ENCODE peak calls at places on chromosome 4, in four cellular contexts. B is colonic mucosa, H is GM23338, K is fibroblast of pulmonary artery. T is an unnamed sample.

GRCh38 chr4:57083107-57083506 is 27.1 kb downstream of the IGFBP7 start:
- DNase-seq in K (peak; percentile 75), H (no peak), B (no peak), T (peak; percentile 66)

GRCh38 chr4:120694973-120695372 is 227.6 kb downstream of the PRDM5 start:
- DNase-seq in H (no peak), K (peak; percentile 88), B (peak; percentile 68), T (peak; percentile 90)

GRCh38 chr4:5710962-5711478 is at the start of gene EVC:
- DNase-seq in B (peak; percentile 68), H (peak; percentile 71), K (peak; percentile 79), T (no peak)

GRCh38 chr4:41323706-41324105 is 67.0 kb downstream of the UCHL1 start:
- DNase-seq in H (no peak), K (peak; percentile 22), B (no peak), T (peak; percentile 32)

GRCh38 chr4:6926081-6926480 is 16.5 kb downstream of the TBC1D14 start:
- DNase-seq in K (no peak), B (no peak), H (no peak), T (no peak)

GRCh38 chr4:120939693-120940092 is 17.2 kb upstream of the PRDM5 start:
- DNase-seq in B (no peak), H (no peak), K (no peak), T (no peak)

GRCh38 chr4:125832161-125832560 is 517.4 kb downstream of the FAT4 start:
- DNase-seq in H (no peak), K (no peak), B (no peak), T (no peak)

GRCh38 chr4:108337923-108338322 is 169.2 kb upstream of the LEF1 start:
- DNase-seq in H (no peak), B (no peak), K (no peak), T (peak; percentile 50)

GRCh38 chr4:96093563-96093962 is 253.7 kb downstream of the PDHA2 start:
- DNase-seq in H (no peak), K (no peak), B (no peak), T (no peak)

GRCh38 chr4:147173797-147174196 is 228.1 kb upstream of the TTC29 start:
- DNase-seq in B (no peak), K (no peak), H (no peak), T (no peak)

GRCh38 chr4:99965674-99966350 is 15.7 kb upstream of the H2AZ1 start:
- DNase-seq in H (no peak), K (no peak), B (no peak), T (peak; percentile 48)

GRCh38 chr4:186724861-186725419 is 1.3 kb upstream of the FAT1 start:
- DNase-seq in B (peak; percentile 46), K (peak; percentile 46), H (no peak), T (no peak)

GRCh38 chr4:185016101-185016940 is 2.0 kb upstream of the HELT start:
- DNase-seq in K (no peak), B (no peak), H (peak; percentile 55), T (no peak)

GRCh38 chr4:41749650-41750049 is 1.1 kb upstream of the PHOX2B start:
- DNase-seq in H (no peak), B (no peak), K (no peak), T (no peak)

GRCh38 chr4:27084685-27085356 is 224.2 kb downstream of the STIM2 start:
- DNase-seq in B (peak; percentile 18), H (peak; percentile 76), K (peak; percentile 14), T (peak; percentile 9)

GRCh38 chr4:88443486-88443885 is 13.4 kb upstream of the HERC5 start:
- DNase-seq in H (peak; percentile 57), B (no peak), K (no peak), T (no peak)

GRCh38 chr4:155241664-155242063 is 33.2 kb downstream of the NPY2R start:
- DNase-seq in H (no peak), B (no peak), K (no peak), T (no peak)

GRCh38 chr4:5051210-5051691 is at the start of gene STK32B:
- DNase-seq in H (peak; percentile 87), B (peak; percentile 43), K (peak; percentile 68), T (no peak)

GRCh38 chr4:99471896-99472295 is 36.8 kb upstream of the ADH7 start:
- DNase-seq in B (no peak), K (no peak), H (no peak), T (no peak)

GRCh38 chr4:38740303-38740702 is 42.5 kb downstream of the TLR10 start:
- DNase-seq in H (no peak), B (no peak), K (no peak), T (no peak)

GRCh38 chr4:152348670-152349069 is 187.2 kb downstream of the FBXW7 start:
- DNase-seq in H (peak; percentile 41), B (no peak), K (peak; percentile 7), T (no peak)

GRCh38 chr4:179625391-179625790 is 2183.2 kb upstream of the AGA start:
- DNase-seq in K (peak; percentile 26), H (no peak), B (no peak), T (peak; percentile 68)

GRCh38 chr4:186781032-186781917 is 57.6 kb upstream of the FAT1 start:
- DNase-seq in B (no peak), K (peak; percentile 74), H (no peak), T (no peak)

GRCh38 chr4:7375427-7375826 is 59.3 kb downstream of the PSAPL1 start:
- DNase-seq in K (no peak), B (no peak), H (no peak), T (no peak)

GRCh38 chr4:8228319-8229250 is 29.5 kb downstream of the SH3TC1 start:
- DNase-seq in K (peak; percentile 85), B (peak; percentile 67), H (no peak), T (no peak)

GRCh38 chr4:182918791-182919302 is 1.7 kb upstream of the DCTD start:
- DNase-seq in K (no peak), H (no peak), B (no peak), T (no peak)

GRCh38 chr4:146621-147020 is 22.3 kb downstream of the ZNF718 start:
- DNase-seq in H (no peak), B (no peak), K (no peak), T (no peak)

GRCh38 chr4:9762823-9763475 is 18.5 kb upstream of the DRD5 start:
- DNase-seq in K (peak; percentile 88), B (peak; percentile 73), H (peak; percentile 87), T (peak; percentile 3)

GRCh38 chr4:69896530-69897116 is 34.2 kb upstream of the CSN1S1 start:
- DNase-seq in H (peak; percentile 53), K (peak; percentile 54), B (no peak), T (no peak)

GRCh38 chr4:89724716-89725115 is 112.2 kb downstream of the SNCA start:
- DNase-seq in H (peak; percentile 47), B (no peak), K (peak; percentile 46), T (peak; percentile 30)

GRCh38 chr4:150950657-150951056 is 64.4 kb downstream of the LRBA start:
- DNase-seq in K (no peak), B (no peak), H (no peak), T (no peak)

GRCh38 chr4:189124149-189124758 is 816.4 kb upstream of the FRG1 start:
- DNase-seq in H (peak; percentile 65), B (no peak), K (peak; percentile 28), T (no peak)

GRCh38 chr4:151418385-151418784 is 9.4 kb downstream of the FHIP1A start:
- DNase-seq in B (peak; percentile 49), H (no peak), K (peak; percentile 72), T (peak; percentile 65)

GRCh38 chr4:8540072-8540471 is 40.1 kb upstream of the GPR78 start:
- DNase-seq in H (no peak), K (no peak), B (no peak), T (no peak)

GRCh38 chr4:83010522-83011318 is at the start of gene LIN54:
- DNase-seq in H (peak; percentile 73), K (peak; percentile 79), B (peak; percentile 88), T (no peak)

GRCh38 chr4:53688186-53688790 is 97.0 kb upstream of the LNX1 start:
- DNase-seq in B (no peak), K (peak; percentile 99), H (no peak), T (peak; percentile 46)

GRCh38 chr4:108940086-108941033 is 177.5 kb upstream of the ETNPPL start:
- DNase-seq in B (no peak), K (no peak), H (peak; percentile 44), T (no peak)

DNA sequence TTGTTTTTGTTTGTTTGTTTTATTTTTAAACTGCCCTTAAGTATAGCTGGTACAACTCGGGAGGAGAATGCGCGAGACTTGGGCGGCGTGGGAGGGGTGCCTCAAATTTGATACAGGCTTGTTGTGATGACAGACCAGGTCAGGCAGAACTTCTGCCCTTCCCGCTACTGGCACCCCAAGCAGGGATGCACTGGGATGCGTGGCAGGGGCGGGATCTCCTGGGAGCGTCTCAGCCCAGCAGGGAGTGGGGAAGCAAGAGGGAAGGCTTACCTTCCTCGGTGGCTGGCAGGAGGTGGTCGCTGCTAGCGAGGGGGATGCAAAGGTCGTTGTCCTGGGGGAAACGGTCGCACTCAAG is 842 bp downstream of the SFRP2 start:
- DNase-seq in K (no peak), B (no peak), H (peak; percentile 37), T (no peak)
- H3K4me3 ChIP-seq in K (no peak overlapping the region), B (no peak overlapping the region), H (peak overlapping the region; percentile 89), T (no peak overlapping the region)

DNA sequence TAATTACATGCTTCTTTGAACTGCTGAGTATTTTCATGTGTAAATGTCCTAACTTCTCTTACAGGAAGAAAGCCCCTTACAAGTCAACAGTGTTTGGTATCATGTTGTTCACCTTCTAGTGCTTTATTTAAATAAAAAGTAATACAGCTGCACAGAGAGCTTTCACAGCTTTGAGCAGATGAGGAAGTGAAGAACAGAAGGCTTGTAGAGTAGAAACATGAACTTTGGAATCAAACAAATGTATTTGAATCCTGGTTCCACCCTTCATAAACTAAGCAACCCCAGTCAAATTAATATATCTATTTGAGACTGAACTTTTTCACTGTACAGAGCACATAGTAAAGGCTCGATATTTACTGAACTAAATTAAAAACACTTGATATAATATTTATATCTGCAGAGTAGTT is 120.5 kb downstream of the CAMK2D start:
- DNase-seq in H (no peak), B (no peak), K (no peak), T (no peak)
- H3K4me3 ChIP-seq in H (no peak overlapping the region), B (no peak overlapping the region), K (no peak overlapping the region), T (no peak overlapping the region)

DNA sequence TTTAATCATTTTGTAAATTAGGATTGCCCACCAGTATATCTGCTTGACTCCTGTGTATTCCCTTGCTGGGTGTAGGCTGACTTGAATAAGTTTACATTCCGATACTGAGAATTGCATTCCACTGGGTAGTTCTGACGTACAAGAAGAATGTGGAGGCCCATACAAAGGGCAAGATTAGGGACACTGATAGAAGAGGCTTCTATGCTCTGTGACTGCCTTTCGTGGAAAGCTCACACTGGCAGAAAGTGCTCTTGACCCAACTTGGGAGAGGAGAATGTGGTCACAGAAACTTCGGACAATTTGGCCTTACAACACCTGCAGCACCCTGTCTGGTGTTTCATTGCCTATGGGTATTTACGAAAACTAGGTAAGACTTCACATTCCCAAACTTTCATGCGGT is 126.3 kb downstream of the RAPGEF2 start:
- DNase-seq in B (no peak), K (peak; percentile 87), H (peak; percentile 77), T (peak; percentile 80)
- H3K4me3 ChIP-seq in B (no peak overlapping the region), K (no peak overlapping the region), H (no peak overlapping the region), T (peak overlapping the region; percentile 7)

DNA sequence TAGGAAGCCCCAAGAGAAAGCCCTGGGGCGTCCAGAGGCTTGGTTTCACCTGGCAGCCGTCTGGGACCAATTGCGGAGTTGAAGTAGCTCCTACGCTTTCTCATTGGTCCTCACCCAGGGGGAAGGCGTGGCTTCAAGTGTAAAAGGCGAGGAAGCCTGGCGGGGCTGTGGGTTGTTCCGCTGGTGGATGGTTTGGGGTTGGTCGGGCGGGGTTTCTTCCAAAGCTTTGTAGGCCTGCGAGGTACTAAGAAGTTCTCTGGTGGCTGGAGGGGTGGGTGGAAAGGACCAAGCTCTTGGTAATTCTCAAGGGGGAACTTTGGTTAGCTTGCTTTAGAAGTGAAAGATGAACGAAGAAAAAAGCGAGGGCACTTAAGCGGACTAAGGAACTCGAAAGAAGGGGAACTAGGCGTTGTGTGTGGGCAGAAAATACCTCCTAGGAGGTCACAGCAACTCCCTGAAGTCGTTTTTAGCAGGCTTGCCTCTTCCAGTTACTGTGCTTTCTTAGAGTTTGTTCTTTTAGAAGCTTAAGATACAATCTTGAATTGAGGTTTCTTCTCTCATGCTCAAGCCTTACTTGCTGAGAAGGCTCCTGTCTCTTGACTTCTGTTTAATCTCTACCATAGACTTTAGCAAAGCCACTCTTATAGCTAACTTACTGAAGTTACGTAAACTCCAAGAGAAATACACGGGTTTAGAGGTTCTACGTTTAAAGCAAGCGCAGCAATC is 36.7 kb downstream of the CCNG2 start:
- DNase-seq in H (peak; percentile 95), B (peak; percentile 51), K (no peak), T (no peak)
- H3K4me3 ChIP-seq in H (no peak overlapping the region), B (no peak overlapping the region), K (no peak overlapping the region), T (no peak overlapping the region)